ENCODE peak calls at places on chromosomes 12 and 14, in ten cellular contexts. One of them, this sample, is unnamed.

GRCh38 chr14:89386214-89386886 is 30.7 kb downstream of the FOXN3 start:
- DNase-seq in CD4-positive, CD25-positive, alpha-beta regulatory T cell: no peak
- DNase-seq in body of pancreas: peak
- DNase-seq in uterus: no peak
- DNase-seq in left ventricle myocardium inferior: no peak
- DNase-seq in heart left ventricle: no peak
- DNase-seq in AG09309: no peak
- DNase-seq in pancreas: no peak
- DNase-seq in fibroblast of villous mesenchyme: no peak
- DNase-seq in cardiac muscle cell: no peak
- DNase-seq in this sample: no peak

GRCh38 chr12:123120452-123121166 is 30.3 kb downstream of the PITPNM2 start:
- DNase-seq in CD4-positive, CD25-positive, alpha-beta regulatory T cell: peak
- DNase-seq in body of pancreas: no peak
- DNase-seq in uterus: no peak
- DNase-seq in left ventricle myocardium inferior: no peak
- DNase-seq in heart left ventricle: no peak
- DNase-seq in AG09309: no peak
- DNase-seq in pancreas: no peak
- DNase-seq in fibroblast of villous mesenchyme: no peak
- DNase-seq in cardiac muscle cell: no peak
- DNase-seq in this sample: no peak

GRCh38 chr14:98953544-98954346 is 318.3 kb downstream of the BCL11B start:
- DNase-seq in CD4-positive, CD25-positive, alpha-beta regulatory T cell: no peak
- DNase-seq in body of pancreas: peak
- DNase-seq in uterus: peak
- DNase-seq in left ventricle myocardium inferior: no peak
- DNase-seq in heart left ventricle: no peak
- DNase-seq in AG09309: no peak
- DNase-seq in pancreas: peak
- DNase-seq in fibroblast of villous mesenchyme: peak
- DNase-seq in cardiac muscle cell: no peak
- DNase-seq in this sample: no peak

GRCh38 chr12:3061129-3061857 is 15.9 kb upstream of the TSPAN9 start:
- DNase-seq in CD4-positive, CD25-positive, alpha-beta regulatory T cell: no peak
- DNase-seq in body of pancreas: no peak
- DNase-seq in uterus: no peak
- DNase-seq in left ventricle myocardium inferior: no peak
- DNase-seq in heart left ventricle: no peak
- DNase-seq in AG09309: peak
- DNase-seq in pancreas: no peak
- DNase-seq in fibroblast of villous mesenchyme: peak
- DNase-seq in cardiac muscle cell: no peak
- DNase-seq in this sample: no peak

GRCh38 chr14:60537663-60538062 is 28.7 kb downstream of the SIX6 start:
- DNase-seq in CD4-positive, CD25-positive, alpha-beta regulatory T cell: no peak
- DNase-seq in body of pancreas: no peak
- DNase-seq in uterus: no peak
- DNase-seq in left ventricle myocardium inferior: no peak
- DNase-seq in heart left ventricle: no peak
- DNase-seq in AG09309: no peak
- DNase-seq in pancreas: no peak
- DNase-seq in fibroblast of villous mesenchyme: no peak
- DNase-seq in cardiac muscle cell: no peak
- DNase-seq in this sample: no peak

GRCh38 chr14:55739967-55740707 is 160.1 kb downstream of the KTN1 start:
- DNase-seq in CD4-positive, CD25-positive, alpha-beta regulatory T cell: no peak
- DNase-seq in body of pancreas: peak
- DNase-seq in uterus: no peak
- DNase-seq in left ventricle myocardium inferior: no peak
- DNase-seq in heart left ventricle: no peak
- DNase-seq in AG09309: no peak
- DNase-seq in pancreas: peak
- DNase-seq in fibroblast of villous mesenchyme: no peak
- DNase-seq in cardiac muscle cell: no peak
- DNase-seq in this sample: no peak

GRCh38 chr12:120115692-120116442 is 686 bp downstream of the RAB35 start:
- DNase-seq in CD4-positive, CD25-positive, alpha-beta regulatory T cell: no peak
- DNase-seq in body of pancreas: peak
- DNase-seq in uterus: no peak
- DNase-seq in left ventricle myocardium inferior: peak
- DNase-seq in heart left ventricle: peak
- DNase-seq in AG09309: no peak
- DNase-seq in pancreas: peak
- DNase-seq in fibroblast of villous mesenchyme: peak
- DNase-seq in cardiac muscle cell: no peak
- DNase-seq in this sample: peak

GRCh38 chr12:110699591-110700445 is 10.9 kb upstream of the HVCN1 start:
- DNase-seq in CD4-positive, CD25-positive, alpha-beta regulatory T cell: no peak
- DNase-seq in body of pancreas: no peak
- DNase-seq in uterus: no peak
- DNase-seq in left ventricle myocardium inferior: no peak
- DNase-seq in heart left ventricle: no peak
- DNase-seq in AG09309: no peak
- DNase-seq in pancreas: no peak
- DNase-seq in fibroblast of villous mesenchyme: no peak
- DNase-seq in cardiac muscle cell: peak
- DNase-seq in this sample: no peak

GRCh38 chr14:24605435-24606190 is 3.9 kb downstream of the GZMH start:
- DNase-seq in CD4-positive, CD25-positive, alpha-beta regulatory T cell: peak
- DNase-seq in body of pancreas: peak
- DNase-seq in uterus: no peak
- DNase-seq in left ventricle myocardium inferior: no peak
- DNase-seq in heart left ventricle: peak
- DNase-seq in AG09309: no peak
- DNase-seq in pancreas: no peak
- DNase-seq in fibroblast of villous mesenchyme: no peak
- DNase-seq in cardiac muscle cell: no peak
- DNase-seq in this sample: no peak

GRCh38 chr12:31922341-31923062 is 36.7 kb upstream of the RESF1 start:
- DNase-seq in CD4-positive, CD25-positive, alpha-beta regulatory T cell: no peak
- DNase-seq in body of pancreas: no peak
- DNase-seq in uterus: no peak
- DNase-seq in left ventricle myocardium inferior: no peak
- DNase-seq in heart left ventricle: no peak
- DNase-seq in AG09309: no peak
- DNase-seq in pancreas: no peak
- DNase-seq in fibroblast of villous mesenchyme: no peak
- DNase-seq in cardiac muscle cell: no peak
- DNase-seq in this sample: no peak

GRCh38 chr12:111304642-111305071 is 64.2 kb downstream of the PHETA1 start:
- DNase-seq in CD4-positive, CD25-positive, alpha-beta regulatory T cell: no peak
- DNase-seq in body of pancreas: no peak
- DNase-seq in uterus: no peak
- DNase-seq in left ventricle myocardium inferior: no peak
- DNase-seq in heart left ventricle: no peak
- DNase-seq in AG09309: no peak
- DNase-seq in pancreas: no peak
- DNase-seq in fibroblast of villous mesenchyme: no peak
- DNase-seq in cardiac muscle cell: no peak
- DNase-seq in this sample: no peak

GRCh38 chr14:87732562-87732961 is 260.4 kb downstream of the GALC start:
- DNase-seq in CD4-positive, CD25-positive, alpha-beta regulatory T cell: no peak
- DNase-seq in body of pancreas: no peak
- DNase-seq in uterus: no peak
- DNase-seq in left ventricle myocardium inferior: no peak
- DNase-seq in heart left ventricle: no peak
- DNase-seq in AG09309: no peak
- DNase-seq in pancreas: no peak
- DNase-seq in fibroblast of villous mesenchyme: no peak
- DNase-seq in cardiac muscle cell: no peak
- DNase-seq in this sample: no peak

GRCh38 chr14:23242076-23242475 is 4.3 kb downstream of the RNF212B start:
- DNase-seq in CD4-positive, CD25-positive, alpha-beta regulatory T cell: no peak
- DNase-seq in body of pancreas: no peak
- DNase-seq in uterus: no peak
- DNase-seq in left ventricle myocardium inferior: no peak
- DNase-seq in heart left ventricle: no peak
- DNase-seq in AG09309: no peak
- DNase-seq in pancreas: no peak
- DNase-seq in fibroblast of villous mesenchyme: no peak
- DNase-seq in cardiac muscle cell: no peak
- DNase-seq in this sample: no peak

GRCh38 chr12:132398386-132398991 is 69.1 kb upstream of the GALNT9 start:
- DNase-seq in CD4-positive, CD25-positive, alpha-beta regulatory T cell: no peak
- DNase-seq in body of pancreas: no peak
- DNase-seq in uterus: no peak
- DNase-seq in left ventricle myocardium inferior: peak
- DNase-seq in heart left ventricle: no peak
- DNase-seq in AG09309: no peak
- DNase-seq in pancreas: no peak
- DNase-seq in fibroblast of villous mesenchyme: no peak
- DNase-seq in cardiac muscle cell: no peak
- DNase-seq in this sample: no peak

GRCh38 chr12:92556141-92556540 is 146.6 kb upstream of the PLEKHG7 start:
- DNase-seq in CD4-positive, CD25-positive, alpha-beta regulatory T cell: peak
- DNase-seq in body of pancreas: no peak
- DNase-seq in uterus: no peak
- DNase-seq in left ventricle myocardium inferior: no peak
- DNase-seq in heart left ventricle: no peak
- DNase-seq in AG09309: no peak
- DNase-seq in pancreas: no peak
- DNase-seq in fibroblast of villous mesenchyme: no peak
- DNase-seq in cardiac muscle cell: no peak
- DNase-seq in this sample: no peak
- H3K4me3 ChIP-seq in CD4-positive, CD25-positive, alpha-beta regulatory T cell: peak
- H3K4me3 ChIP-seq in body of pancreas: no peak
- H3K4me3 ChIP-seq in uterus: no peak
- H3K4me3 ChIP-seq in left ventricle myocardium inferior: no peak
- H3K4me3 ChIP-seq in heart left ventricle: no peak
- H3K4me3 ChIP-seq in AG09309: no peak
- H3K4me3 ChIP-seq in pancreas: no peak
- H3K4me3 ChIP-seq in fibroblast of villous mesenchyme: no peak
- H3K4me3 ChIP-seq in cardiac muscle cell: no peak
- H3K4me3 ChIP-seq in this sample: no peak

DNA sequence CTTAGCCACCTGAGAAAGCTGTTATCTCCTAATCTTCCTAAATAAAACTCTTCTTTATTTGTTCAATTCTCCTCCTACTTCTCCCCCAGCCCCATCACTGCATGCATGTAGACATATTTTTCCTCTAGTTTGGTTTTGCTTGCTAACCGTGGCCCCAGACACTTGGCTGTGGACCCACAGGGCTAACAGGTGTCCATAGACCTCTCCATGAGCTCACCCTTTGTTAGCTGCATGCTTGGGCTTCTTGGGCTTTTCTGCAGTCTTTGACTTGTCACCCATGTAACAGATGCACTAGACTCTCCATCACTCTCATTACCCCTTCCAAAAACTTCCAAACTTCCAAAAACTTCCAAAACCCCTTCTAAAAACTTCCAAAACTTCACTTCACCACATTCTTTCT is 59.2 kb upstream of the PLEKHA5 start:
- DNase-seq in CD4-positive, CD25-positive, alpha-beta regulatory T cell: no peak
- DNase-seq in body of pancreas: no peak
- DNase-seq in uterus: no peak
- DNase-seq in left ventricle myocardium inferior: no peak
- DNase-seq in heart left ventricle: no peak
- DNase-seq in AG09309: no peak
- DNase-seq in pancreas: no peak
- DNase-seq in fibroblast of villous mesenchyme: no peak
- DNase-seq in cardiac muscle cell: no peak
- DNase-seq in this sample: no peak
- H3K4me3 ChIP-seq in CD4-positive, CD25-positive, alpha-beta regulatory T cell: no peak
- H3K4me3 ChIP-seq in body of pancreas: no peak
- H3K4me3 ChIP-seq in uterus: no peak
- H3K4me3 ChIP-seq in left ventricle myocardium inferior: no peak
- H3K4me3 ChIP-seq in heart left ventricle: no peak
- H3K4me3 ChIP-seq in AG09309: no peak
- H3K4me3 ChIP-seq in pancreas: no peak
- H3K4me3 ChIP-seq in fibroblast of villous mesenchyme: no peak
- H3K4me3 ChIP-seq in cardiac muscle cell: no peak
- H3K4me3 ChIP-seq in this sample: no peak

DNA sequence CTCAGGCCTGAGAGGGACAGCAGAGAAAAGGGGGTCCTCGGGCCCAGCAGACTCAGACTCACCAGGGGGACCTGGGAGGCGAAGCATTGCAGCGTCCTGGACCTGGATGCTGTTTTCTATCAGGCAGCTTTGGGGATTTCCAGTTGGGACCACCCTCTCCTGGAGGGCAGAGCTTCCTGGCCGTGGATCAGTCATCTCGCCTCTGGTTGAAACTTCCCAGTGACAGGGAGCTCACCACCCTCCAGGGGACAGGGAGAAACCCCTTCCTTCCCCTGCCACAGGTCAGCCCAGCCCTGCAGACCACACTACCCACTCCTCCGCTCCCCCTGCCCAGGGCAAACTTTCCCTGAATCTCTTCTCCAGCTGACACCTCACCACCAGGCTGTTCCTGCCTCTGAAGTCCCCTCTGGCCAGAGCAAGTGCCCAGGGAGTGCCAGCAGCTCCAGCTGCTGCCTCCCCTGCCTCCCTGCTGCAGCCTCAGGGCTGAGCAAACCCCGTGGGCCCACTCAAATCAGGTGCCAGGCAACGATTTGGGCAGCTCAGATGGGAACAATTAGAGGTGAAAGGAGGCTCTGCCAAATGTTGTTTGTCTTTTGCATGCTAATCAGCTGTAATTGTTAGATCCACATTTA is 322.6 kb upstream of the SFSWAP start:
- DNase-seq in CD4-positive, CD25-positive, alpha-beta regulatory T cell: no peak
- DNase-seq in body of pancreas: no peak
- DNase-seq in uterus: no peak
- DNase-seq in left ventricle myocardium inferior: no peak
- DNase-seq in heart left ventricle: no peak
- DNase-seq in AG09309: no peak
- DNase-seq in pancreas: no peak
- DNase-seq in fibroblast of villous mesenchyme: no peak
- DNase-seq in cardiac muscle cell: no peak
- DNase-seq in this sample: no peak
- H3K4me3 ChIP-seq in CD4-positive, CD25-positive, alpha-beta regulatory T cell: no peak
- H3K4me3 ChIP-seq in body of pancreas: no peak
- H3K4me3 ChIP-seq in uterus: no peak
- H3K4me3 ChIP-seq in left ventricle myocardium inferior: no peak
- H3K4me3 ChIP-seq in heart left ventricle: no peak
- H3K4me3 ChIP-seq in AG09309: no peak
- H3K4me3 ChIP-seq in pancreas: no peak
- H3K4me3 ChIP-seq in fibroblast of villous mesenchyme: no peak
- H3K4me3 ChIP-seq in cardiac muscle cell: no peak
- H3K4me3 ChIP-seq in this sample: no peak

DNA sequence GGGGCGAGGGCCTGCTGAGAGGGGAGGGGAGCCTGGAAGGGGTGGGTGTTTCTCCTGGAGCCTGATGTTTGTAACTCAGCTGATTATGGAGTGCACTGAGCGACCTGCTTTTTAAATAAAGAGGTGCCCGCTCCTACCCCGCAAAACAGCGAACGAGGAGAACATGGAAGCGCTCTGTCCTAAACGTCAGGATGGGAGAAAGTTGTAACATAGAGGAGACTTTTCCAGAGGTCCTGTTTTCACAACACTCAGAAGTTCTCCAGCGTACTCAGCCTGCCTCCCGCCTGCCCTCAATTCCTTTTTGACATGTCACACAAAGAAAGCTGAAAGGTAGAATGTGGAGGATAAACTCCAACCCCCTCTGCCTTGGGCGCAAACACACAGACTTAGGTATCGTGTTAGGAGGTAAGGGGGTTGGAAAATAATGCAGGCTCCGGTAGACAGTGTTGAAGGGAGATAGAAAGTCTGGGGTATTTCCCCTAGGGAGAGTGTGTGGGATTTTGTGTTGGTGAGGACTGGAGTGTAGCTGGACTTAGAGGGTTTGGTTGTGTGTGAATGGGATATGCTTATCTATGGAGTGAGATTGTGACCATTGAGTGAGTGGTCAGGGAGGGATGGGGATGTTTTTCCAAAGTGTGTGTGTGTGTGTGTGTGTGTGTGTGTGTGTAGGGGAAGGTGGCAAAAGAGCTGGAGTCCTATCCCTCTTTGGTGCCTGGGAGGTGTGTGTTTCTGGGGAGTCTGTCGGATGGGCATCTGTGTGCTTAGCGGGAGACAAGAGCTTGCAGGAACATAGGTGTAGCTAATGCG is 2.1 kb downstream of the NTF3 start:
- DNase-seq in CD4-positive, CD25-positive, alpha-beta regulatory T cell: no peak
- DNase-seq in body of pancreas: no peak
- DNase-seq in uterus: no peak
- DNase-seq in left ventricle myocardium inferior: no peak
- DNase-seq in heart left ventricle: no peak
- DNase-seq in AG09309: no peak
- DNase-seq in pancreas: no peak
- DNase-seq in fibroblast of villous mesenchyme: no peak
- DNase-seq in cardiac muscle cell: no peak
- DNase-seq in this sample: no peak
- H3K4me3 ChIP-seq in CD4-positive, CD25-positive, alpha-beta regulatory T cell: no peak
- H3K4me3 ChIP-seq in body of pancreas: no peak
- H3K4me3 ChIP-seq in uterus: peak
- H3K4me3 ChIP-seq in left ventricle myocardium inferior: peak
- H3K4me3 ChIP-seq in heart left ventricle: peak
- H3K4me3 ChIP-seq in AG09309: peak
- H3K4me3 ChIP-seq in pancreas: no peak
- H3K4me3 ChIP-seq in fibroblast of villous mesenchyme: peak
- H3K4me3 ChIP-seq in cardiac muscle cell: peak
- H3K4me3 ChIP-seq in this sample: peak